ENCODE peak calls at places on chromosomes 11 and 22, in four cellular contexts. H, D, J and N are unnamed samples.
A peak's percentile ranks its signal among the peaks of the same experiment; 100 is the strongest.

GRCh38 chr11:61828629-61829407 is 718 bp downstream of the FADS2 start:
- DNase-seq in D (no peak), J (no peak), H (no peak), N (peak; percentile 31)

GRCh38 chr22:46501701-46502100 is 35.7 kb downstream of the CELSR1 start:
- DNase-seq in H (no peak), D (no peak), J (no peak), N (no peak)

GRCh38 chr11:114084414-114084813 is 24.9 kb downstream of the ZBTB16 start:
- DNase-seq in D (no peak), J (no peak), H (no peak), N (no peak)

GRCh38 chr11:126317681-126318641 is 14.1 kb downstream of the DCPS start:
- DNase-seq in J (no peak), D (no peak), H (no peak), N (no peak)

GRCh38 chr11:12693485-12694181 is 19.4 kb downstream of the TEAD1 start:
- DNase-seq in H (no peak), D (peak; percentile 48), J (no peak), N (no peak)

GRCh38 chr22:24592846-24593809 is at the start of gene LRRC75B:
- DNase-seq in J (no peak), D (peak; percentile 85), H (peak; percentile 77), N (peak; percentile 90)

GRCh38 chr11:92826136-92826535 is 143.3 kb upstream of the MTNR1B start:
- DNase-seq in H (no peak), J (no peak), D (no peak), N (no peak)

GRCh38 chr11:57294225-57295131 is 30.3 kb downstream of the TNKS1BP1 start:
- DNase-seq in D (no peak), H (no peak), J (no peak), N (no peak)

GRCh38 chr11:134562176-134562575 is 150.1 kb upstream of the B3GAT1 start:
- DNase-seq in D (no peak), H (no peak), J (no peak), N (no peak)

GRCh38 chr11:68632802-68633201 is 51.5 kb upstream of the GAL start:
- DNase-seq in J (no peak), D (peak; percentile 67), H (peak; percentile 64), N (peak; percentile 66)

GRCh38 chr11:10116588-10116987 is 177.4 kb downstream of the SBF2 start:
- DNase-seq in D (no peak), H (no peak), J (no peak), N (no peak)

GRCh38 chr22:34587357-34588356 is 478.3 kb upstream of the ISX start:
- DNase-seq in D (no peak), H (no peak), J (no peak), N (no peak)

GRCh38 chr11:103488021-103488420 is 378.8 kb downstream of the DYNC2H1 start:
- DNase-seq in H (no peak), D (no peak), J (no peak), N (no peak)

GRCh38 chr11:85540181-85540580 is 87.0 kb downstream of the DLG2 start:
- DNase-seq in D (no peak), H (no peak), J (no peak), N (no peak)

GRCh38 chr22:45212992-45213751 is 27.5 kb downstream of the KIAA0930 start:
- DNase-seq in J (no peak), D (no peak), H (no peak), N (no peak)

GRCh38 chr22:50730013-50730891 is 7.8 kb upstream of the ACR start:
- DNase-seq in D (no peak), J (no peak), H (no peak), N (no peak)

GRCh38 chr11:6022954-6023353 is 7.6 kb downstream of the OR56A1 start:
- DNase-seq in D (peak; percentile 43), H (peak; percentile 14), J (peak; percentile 5), N (peak; percentile 23)

GRCh38 chr22:33883561-33883960 is 36.7 kb downstream of the LARGE1 start:
- DNase-seq in H (no peak), J (peak; percentile 40), D (no peak), N (no peak)

GRCh38 chr11:127825185-127825584 is 762.2 kb downstream of the ETS1 start:
- DNase-seq in D (no peak), H (no peak), J (no peak), N (no peak)

GRCh38 chr11:9789919-9790318 is 126.0 kb downstream of the SWAP70 start:
- DNase-seq in J (no peak), H (peak; percentile 80), D (no peak), N (no peak)

GRCh38 chr11:117614695-117615094 is 182.3 kb downstream of the DSCAML1 start:
- DNase-seq in H (no peak), D (no peak), J (no peak), N (no peak)

GRCh38 chr11:95299078-95299611 is 68.1 kb upstream of the SESN3 start:
- DNase-seq in J (no peak), H (no peak), D (no peak), N (no peak)

GRCh38 chr22:46991666-46992065 is 229.2 kb downstream of the TBC1D22A start:
- DNase-seq in D (no peak), H (no peak), J (no peak), N (no peak)

GRCh38 chr11:82978422-82979099 is 77.0 kb downstream of the DDIAS start:
- DNase-seq in D (peak; percentile 30), J (peak; percentile 56), H (no peak), N (no peak)

GRCh38 chr11:75597636-75598035 is 35.6 kb downstream of the SERPINH1 start:
- DNase-seq in J (no peak), H (peak; percentile 64), D (peak; percentile 36), N (peak; percentile 71)

GRCh38 chr11:114089748-114090147 is 30.2 kb downstream of the ZBTB16 start:
- DNase-seq in D (no peak), J (no peak), H (no peak), N (no peak)

GRCh38 chr11:34798985-34799384 is 117.2 kb downstream of the APIP start:
- DNase-seq in D (no peak), J (no peak), H (no peak), N (no peak)

GRCh38 chr22:46023558-46023981 is 46.6 kb upstream of the WNT7B start:
- DNase-seq in J (no peak), H (no peak), D (no peak), N (no peak)

GRCh38 chr11:110428956-110429613 is 663 bp upstream of the FDX1 start:
- DNase-seq in J (no peak), H (no peak), D (no peak), N (no peak)

GRCh38 chr22:46969491-46969890 is 207.0 kb downstream of the TBC1D22A start:
- DNase-seq in J (peak; percentile 69), D (no peak), H (no peak), N (no peak)

GRCh38 chr11:103953797-103954495 is 82.5 kb upstream of the DDI1 start:
- DNase-seq in H (no peak), J (no peak), D (no peak), N (no peak)

GRCh38 chr22:20126284-20127029 is 5.1 kb upstream of the ZDHHC8 start:
- DNase-seq in H (no peak), D (no peak), J (no peak), N (no peak)

GRCh38 chr11:30855383-30856006 is 269.3 kb upstream of the MPPED2 start:
- DNase-seq in J (no peak), D (peak; percentile 2), H (no peak), N (no peak)

GRCh38 chr11:87473174-87473573 is 435.4 kb downstream of the TMEM135 start:
- DNase-seq in D (no peak), J (no peak), H (no peak), N (no peak)

GRCh38 chr11:113906038-113906437 is 1.4 kb downstream of the HTR3B start:
- DNase-seq in H (no peak), J (no peak), D (peak; percentile 37), N (peak; percentile 77)

GRCh38 chr11:22459053-22459452 is 120.9 kb downstream of the SLC17A6 start:
- DNase-seq in D (no peak), J (no peak), H (no peak), N (no peak)
- TF ChIP-seq FOXK2 in D (no peak), J (no peak), H (no peak), N (no peak)

DNA sequence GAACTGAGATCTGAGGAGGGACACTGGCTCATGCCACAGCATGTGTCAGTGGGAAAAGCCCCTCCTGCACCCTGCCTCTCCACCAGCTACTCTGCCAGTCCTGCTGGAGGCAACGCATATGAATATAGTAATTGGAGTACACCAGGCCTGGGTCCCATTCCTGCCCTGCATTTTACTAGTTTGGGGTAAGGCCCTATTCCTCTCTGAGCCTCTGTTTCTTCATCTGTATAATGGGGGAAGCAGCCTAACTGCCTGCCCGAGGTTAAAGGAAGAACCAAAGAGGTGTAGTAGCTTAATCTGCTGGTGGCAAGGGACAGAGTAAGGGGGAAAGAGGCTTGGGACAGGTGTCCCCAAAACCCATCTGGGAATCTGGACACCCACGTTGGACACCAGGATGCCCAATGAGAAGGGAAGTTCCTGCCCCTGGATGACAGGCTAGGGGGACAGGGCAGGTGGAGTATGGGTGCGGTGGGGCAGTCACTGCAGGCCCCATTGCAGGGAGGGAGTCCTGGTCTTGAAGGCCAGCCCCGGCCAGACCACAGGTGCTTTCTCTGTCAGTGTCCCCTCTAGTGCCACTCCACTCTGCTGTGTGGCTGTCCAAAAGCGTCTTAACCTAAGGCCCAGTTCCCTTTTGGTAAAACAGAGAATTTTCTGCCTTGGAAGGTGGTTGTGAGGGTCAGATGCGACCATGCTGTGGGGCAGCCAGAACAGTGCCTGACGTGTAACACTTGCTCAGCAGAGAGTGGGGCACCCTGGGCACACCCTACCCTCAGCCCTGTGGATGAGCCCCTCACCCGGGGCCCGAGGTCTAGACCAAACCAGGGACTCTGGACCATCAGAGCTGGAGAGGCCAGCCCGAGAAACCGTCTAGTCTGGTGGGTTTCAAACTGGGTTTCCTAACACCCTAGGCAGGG is 11.5 kb downstream of the TSKU start:
- DNase-seq in D (no peak), J (no peak), H (no peak), N (no peak)
- TF ChIP-seq BHLHE40 in D (no peak), J (no peak), H (no peak), N (no peak)

DNA sequence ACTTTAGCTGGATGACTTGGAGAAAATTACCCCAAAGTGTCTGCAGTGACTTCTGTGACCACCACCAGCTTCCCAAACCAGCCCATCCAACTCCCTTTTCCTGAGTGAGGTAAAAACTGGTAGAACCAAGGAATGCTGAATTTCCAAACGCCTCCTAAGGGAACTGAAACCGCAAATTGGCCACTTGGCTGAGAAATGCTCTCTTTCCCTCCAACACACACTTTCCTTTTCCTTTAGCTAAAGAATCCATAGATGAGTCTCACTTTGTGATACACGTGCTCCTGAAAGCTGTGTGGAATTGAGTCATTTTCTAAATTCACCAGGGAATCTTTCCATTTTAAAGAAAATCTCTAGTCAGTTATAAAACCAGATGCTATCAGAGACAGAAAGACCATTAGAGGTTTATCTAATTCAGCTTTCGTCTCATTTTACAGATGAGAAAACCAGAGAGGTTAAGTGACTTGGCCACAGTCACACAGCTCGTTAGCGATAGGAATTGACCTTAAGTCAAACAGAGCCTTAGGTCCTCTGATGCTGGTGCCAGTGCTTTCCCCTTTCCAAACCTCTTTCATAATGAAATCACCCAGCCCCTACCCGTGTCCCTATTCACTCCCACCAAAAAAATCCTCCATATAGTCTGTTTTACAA is 137.2 kb downstream of the COMMD9 start:
- DNase-seq in H (no peak), J (no peak), D (no peak), N (no peak)
- TF ChIP-seq FOXK2 in H (no peak), J (no peak), D (no peak), N (no peak)

GRCh38 chr11:120391854-120392253 is 55.6 kb downstream of the ARHGEF12 start:
- DNase-seq in D (peak; percentile 31), J (no peak), H (no peak), N (no peak)

GRCh38 chr11:120390585-120390922 is 54.3 kb downstream of the ARHGEF12 start:
- DNase-seq in H (no peak), D (peak; percentile 32), J (no peak), N (no peak)

GRCh38 chr11:120391297-120391696 is 55.1 kb downstream of the ARHGEF12 start:
- DNase-seq in H (no peak), J (no peak), D (peak; percentile 92), N (no peak)

GRCh38 chr11:120388261-120388660 is 52.0 kb downstream of the ARHGEF12 start:
- DNase-seq in H (no peak), J (no peak), D (peak; percentile 48), N (no peak)

GRCh38 chr11:120389693-120390584 is 53.7 kb downstream of the ARHGEF12 start:
- DNase-seq in D (no peak), H (no peak), J (no peak), N (no peak)
- TF ChIP-seq BHLHE40 in D (no peak), H (no peak), J (no peak), N (no peak)